ENCODE peak calls at places on chromosomes 4 and X, in seven cellular contexts. F is sigmoid colon, O is GM12892, R is A549, G is suprapubic skin, S is H54, H is erythroblast. Z is an unnamed sample.

GRCh38 chrX:107448625-107449468 is 605 bp upstream of the FRMPD3 start:
- DNase-seq in F (no peak), O (no peak), R (peak), G (no peak), S (no peak), H (no peak), Z (no peak)

GRCh38 chrX:56029691-56030090 is 202.5 kb upstream of the KLF8 start:
- DNase-seq in F (no peak), O (no peak), R (no peak), G (no peak), S (no peak), H (no peak), Z (no peak)

GRCh38 chr4:48939785-48940184 is 33.2 kb upstream of the OCIAD2 start:
- DNase-seq in F (no peak), O (no peak), R (peak), G (no peak), S (no peak), H (no peak), Z (no peak)

GRCh38 chr4:139654516-139654915 is 11.1 kb upstream of the MGST2 start:
- DNase-seq in F (no peak), O (no peak), R (no peak), G (no peak), S (no peak), H (no peak), Z (no peak)

GRCh38 chrX:19882066-19882775 is 5.2 kb downstream of the SH3KBP1 start:
- DNase-seq in F (no peak), O (no peak), R (no peak), G (no peak), S (no peak), H (no peak), Z (no peak)

GRCh38 chrX:117335209-117335608 is 781.4 kb downstream of the KLHL13 start:
- DNase-seq in F (no peak), O (no peak), R (no peak), G (no peak), S (no peak), H (no peak), Z (no peak)

GRCh38 chrX:139759637-139760036 is 51.7 kb upstream of the MCF2 start:
- DNase-seq in F (no peak), O (no peak), R (peak), G (no peak), S (peak), H (peak), Z (no peak)

GRCh38 chr4:36173923-36174322 is 70.4 kb downstream of the ARAP2 start:
- DNase-seq in F (no peak), O (no peak), R (no peak), G (no peak), S (no peak), H (no peak), Z (no peak)

GRCh38 chr4:6152879-6153705 is 47.3 kb downstream of the JAKMIP1 start:
- DNase-seq in F (no peak), O (no peak), R (no peak), G (no peak), S (no peak), H (no peak), Z (no peak)

GRCh38 chrX:150649096-150649870 is 43.9 kb upstream of the MTMR1 start:
- DNase-seq in F (peak), O (no peak), R (peak), G (no peak), S (no peak), H (no peak), Z (no peak)

GRCh38 chr4:4857001-4857808 is 2.3 kb upstream of the MSX1 start:
- DNase-seq in F (peak), O (no peak), R (no peak), G (peak), S (no peak), H (no peak), Z (no peak)

GRCh38 chr4:186904104-186904503 is 180.4 kb upstream of the FAT1 start:
- DNase-seq in F (no peak), O (no peak), R (peak), G (no peak), S (peak), H (no peak), Z (no peak)

GRCh38 chrX:38206036-38206435 is 14.6 kb downstream of the SRPX start:
- DNase-seq in F (no peak), O (no peak), R (no peak), G (no peak), S (no peak), H (no peak), Z (no peak)

GRCh38 chr4:99868126-99868596 is 26.1 kb downstream of the LAMTOR3 start:
- DNase-seq in F (no peak), O (no peak), R (no peak), G (no peak), S (no peak), H (no peak), Z (no peak)

GRCh38 chrX:10554612-10555270 is 65.6 kb downstream of the MID1 start:
- DNase-seq in F (no peak), O (no peak), R (no peak), G (no peak), S (no peak), H (no peak), Z (no peak)

GRCh38 chrX:7996414-7996813 is 69.2 kb upstream of the PNPLA4 start:
- DNase-seq in F (no peak), O (no peak), R (peak), G (no peak), S (no peak), H (peak), Z (no peak)

GRCh38 chrX:110699109-110699508 is 96.5 kb downstream of the CHRDL1 start:
- DNase-seq in F (no peak), O (no peak), R (no peak), G (no peak), S (peak), H (no peak), Z (no peak)

GRCh38 chr4:173793937-173794510 is 264.0 kb upstream of the HAND2 start:
- DNase-seq in F (no peak), O (no peak), R (no peak), G (no peak), S (no peak), H (no peak), Z (no peak)

DNA sequence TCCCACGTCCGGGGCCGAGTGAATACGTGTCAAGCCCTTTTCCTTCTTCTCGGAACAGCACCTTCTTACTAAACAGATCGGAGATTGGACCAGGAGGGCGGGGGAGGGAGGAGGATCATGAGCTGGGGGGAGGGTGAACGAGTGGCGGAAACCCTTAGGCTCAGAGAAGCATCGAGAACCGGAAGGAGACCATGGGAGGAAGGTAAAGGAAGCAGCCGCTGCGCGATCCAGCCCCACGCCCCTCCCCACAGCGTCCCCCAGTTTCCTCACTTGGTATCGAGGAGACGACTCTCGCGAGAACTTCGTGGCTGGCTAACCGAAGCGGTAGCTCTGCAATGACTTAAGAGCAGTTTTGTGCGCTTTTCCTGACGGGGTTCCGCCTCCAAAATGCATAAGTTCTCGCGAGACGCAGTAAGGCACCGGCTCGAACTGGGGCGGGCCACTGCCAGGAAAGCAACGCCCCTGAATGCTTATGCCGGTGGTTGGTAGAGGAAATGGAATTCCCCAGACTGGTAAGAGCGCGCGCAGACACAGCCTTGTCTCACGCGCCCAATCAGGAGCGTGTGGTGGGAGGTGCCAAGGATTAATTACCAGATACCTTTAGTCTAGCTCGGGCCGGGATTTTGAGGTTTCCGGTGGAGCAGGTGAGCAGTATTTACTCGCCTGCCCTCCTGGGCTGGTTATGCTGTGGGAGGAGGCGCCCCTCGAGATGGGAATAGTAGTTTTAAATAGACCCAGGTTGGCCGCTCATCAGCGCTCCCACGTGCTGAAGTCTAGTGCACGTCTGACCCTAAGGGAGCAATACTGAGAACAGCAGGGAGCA is 534 bp upstream of the UBE2D3 start:
- DNase-seq in F (peak), O (peak), R (peak), G (peak), S (peak), H (peak), Z (peak)
- TF ChIP-seq POLR2A in F (peak), O (peak), R (peak), G (peak), S (peak), H (peak), Z (peak)

GRCh38 chrX:154098551-154098950 is 1.0 kb upstream of the MECP2 start:
- DNase-seq in F (no peak), O (no peak), R (no peak), G (no peak), S (no peak), H (no peak), Z (no peak)

GRCh38 chrX:154096140-154097002 is 1.1 kb downstream of the MECP2 start:
- DNase-seq in F (no peak), O (no peak), R (peak), G (no peak), S (no peak), H (peak), Z (no peak)

GRCh38 chrX:154097003-154097596 is 417 bp downstream of the MECP2 start:
- DNase-seq in F (peak), O (peak), R (peak), G (peak), S (peak), H (peak), Z (no peak)

GRCh38 chrX:154094833-154095232 is 2.7 kb downstream of the MECP2 start:
- DNase-seq in F (no peak), O (no peak), R (no peak), G (no peak), S (no peak), H (no peak), Z (no peak)

DNA sequence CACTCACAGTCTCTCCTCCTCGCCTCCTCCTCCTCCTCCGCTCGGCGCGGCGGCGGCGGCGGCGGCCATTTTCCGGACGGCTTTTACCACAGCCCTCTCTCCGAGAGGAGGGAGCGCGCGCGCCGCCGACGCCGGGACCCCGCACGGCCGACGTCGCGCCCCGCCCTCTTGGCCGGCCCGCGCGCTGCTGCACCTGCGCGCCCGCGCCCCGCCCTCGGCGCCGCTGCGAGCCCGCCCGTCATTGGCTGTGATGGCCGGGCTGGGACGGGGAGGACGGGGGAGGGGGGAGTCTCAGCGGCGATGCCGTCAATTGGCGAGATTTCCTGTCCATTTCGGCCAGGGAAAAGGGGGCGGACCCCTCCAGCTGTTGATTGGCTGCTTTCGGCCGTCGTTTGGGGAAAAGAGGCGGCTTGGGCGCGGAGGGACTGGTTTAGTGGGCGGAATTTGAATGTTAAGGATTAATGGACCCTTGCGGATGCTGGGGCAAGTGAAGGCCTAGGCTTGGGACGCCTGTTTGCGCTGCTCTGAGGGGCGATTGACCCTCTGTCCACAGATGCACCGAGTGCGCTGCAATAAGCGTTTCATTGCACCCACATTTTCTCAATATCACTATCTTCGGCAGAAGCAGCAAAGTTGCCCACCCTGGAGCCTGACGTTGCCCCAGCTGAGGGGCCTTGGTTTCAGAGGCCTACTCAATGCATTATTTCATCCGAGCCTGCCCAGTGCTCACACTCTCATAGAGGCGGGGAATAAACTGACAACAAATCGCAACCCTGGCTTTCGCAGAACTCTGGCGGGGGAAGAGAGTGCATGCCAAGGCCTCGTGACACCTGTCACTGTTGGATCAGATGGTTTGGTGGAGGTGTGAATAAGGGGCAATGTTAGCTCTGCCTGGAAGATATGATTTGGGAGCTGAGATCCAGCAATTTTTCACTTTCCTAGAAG is at the start of gene MECP2:
- DNase-seq in F (peak), O (peak), R (peak), G (peak), S (peak), H (peak), Z (peak)
- TF ChIP-seq POLR2A in F (no peak), O (no peak), R (peak), G (peak), S (peak), H (no peak), Z (no peak)

DNA sequence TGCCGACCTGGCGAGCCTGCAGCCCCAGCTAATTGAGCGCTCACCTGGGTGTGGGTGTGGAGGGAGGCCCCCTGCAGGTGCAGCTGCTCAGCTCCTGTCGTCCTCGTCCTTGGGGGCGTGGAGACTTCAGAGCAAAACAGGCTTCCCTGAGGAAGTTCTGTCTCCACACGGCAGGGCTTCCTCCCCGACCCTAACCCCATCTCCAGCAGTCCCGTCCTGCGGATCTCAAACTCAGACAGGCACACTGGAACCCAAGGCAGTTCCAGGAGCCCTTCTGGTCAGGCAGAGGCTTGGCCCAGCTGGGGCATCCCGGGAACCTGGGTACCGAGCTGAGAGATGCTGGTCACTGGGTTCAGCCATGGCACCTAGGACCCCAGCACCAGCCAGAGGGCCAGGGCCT is 24.4 kb downstream of the TACC3 start:
- DNase-seq in F (no peak), O (no peak), R (no peak), G (no peak), S (no peak), H (no peak), Z (no peak)
- TF ChIP-seq POLR2A in F (no peak), O (no peak), R (no peak), G (no peak), S (no peak), H (no peak), Z (no peak)

GRCh38 chr4:185534850-185535761 is at the start of gene PDLIM3:
- DNase-seq in F (peak), O (peak), R (no peak), G (no peak), S (peak), H (no peak), Z (peak)

GRCh38 chr4:185534534-185534849 is 815 bp downstream of the PDLIM3 start:
- DNase-seq in F (no peak), O (no peak), R (no peak), G (no peak), S (no peak), H (no peak), Z (no peak)

GRCh38 chr4:185538806-185539205 is 3.5 kb upstream of the PDLIM3 start:
- DNase-seq in F (no peak), O (no peak), R (no peak), G (no peak), S (no peak), H (no peak), Z (no peak)

GRCh38 chr4:185532795-185533324 is 2.4 kb downstream of the PDLIM3 start:
- DNase-seq in F (no peak), O (no peak), R (no peak), G (no peak), S (no peak), H (no peak), Z (no peak)

DNA sequence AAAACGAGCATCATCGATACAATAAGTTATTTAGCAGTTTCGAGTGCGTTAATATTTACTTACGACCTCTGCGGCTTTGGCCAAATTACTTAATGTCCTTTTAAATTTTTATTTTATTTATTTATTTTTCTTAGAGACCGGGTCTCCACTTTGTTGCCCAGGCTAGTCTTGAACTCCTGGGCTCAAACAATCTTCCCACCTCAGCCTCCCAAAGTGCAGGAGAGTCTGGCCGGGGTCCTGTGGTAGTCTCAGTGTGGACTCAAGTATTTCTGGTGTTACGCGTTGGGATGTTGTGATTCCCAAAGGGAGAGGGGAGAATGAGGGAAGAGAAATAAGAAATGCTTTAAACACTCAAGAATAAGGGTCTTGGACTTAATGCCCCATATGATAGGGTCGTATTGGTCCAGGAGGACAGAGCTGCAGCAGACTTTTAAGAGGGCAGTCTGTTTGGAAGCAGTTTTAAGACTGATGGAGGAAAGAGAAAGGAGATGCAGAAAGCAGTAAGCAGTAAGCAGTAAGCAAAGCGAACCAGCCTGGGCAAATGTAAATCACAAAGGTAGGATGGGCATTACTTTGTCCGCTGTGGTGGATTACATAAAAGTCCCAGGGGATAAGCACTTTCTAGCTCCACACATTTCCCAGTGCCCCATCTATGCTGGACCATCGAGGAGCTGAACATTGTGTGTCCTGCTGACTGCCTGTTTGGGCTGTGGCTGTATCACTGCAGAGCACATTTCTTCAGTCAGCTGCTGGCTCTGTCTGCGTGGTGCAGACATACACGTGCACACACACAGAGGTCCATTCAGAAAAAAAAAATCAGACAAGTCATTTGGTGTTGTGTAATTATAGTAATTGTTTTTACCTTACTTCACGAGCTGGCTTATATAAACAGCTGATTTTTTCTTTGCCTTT is 767 bp upstream of the PDLIM3 start:
- DNase-seq in F (peak), O (no peak), R (no peak), G (no peak), S (no peak), H (no peak), Z (no peak)
- TF ChIP-seq POLR2A in F (no peak), O (no peak), R (no peak), G (no peak), S (no peak), H (no peak), Z (no peak)

DNA sequence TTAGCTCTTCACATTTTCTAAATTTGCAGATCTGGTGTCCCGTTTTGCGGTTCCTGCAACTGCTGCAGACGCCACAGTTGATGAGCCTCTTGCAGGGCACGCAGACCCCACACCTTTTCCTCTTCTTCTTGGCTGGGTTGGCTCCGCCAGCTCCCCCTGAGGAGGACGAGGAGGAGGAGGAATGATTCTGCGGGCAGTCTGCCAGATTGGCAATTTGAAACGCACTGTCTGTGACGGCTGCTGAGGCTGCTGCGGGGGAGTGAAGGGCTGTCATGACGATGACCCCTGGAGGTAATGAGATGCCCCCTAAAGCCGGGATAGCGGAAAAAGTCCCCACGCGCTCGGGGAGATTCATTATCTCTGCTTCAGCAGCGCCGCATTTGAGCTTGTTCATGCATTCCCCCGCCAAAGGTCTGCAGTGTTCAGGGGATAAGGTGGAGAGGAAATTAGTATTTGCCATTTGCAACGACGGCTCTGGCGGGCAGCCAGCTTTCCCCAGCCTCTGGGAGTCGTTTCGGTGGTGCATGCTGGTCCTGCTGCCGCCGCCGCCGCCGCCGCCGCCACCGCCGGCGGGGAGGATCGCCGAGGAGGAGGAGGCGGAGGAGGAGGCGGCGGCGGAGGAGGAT is 3.8 kb downstream of the CXXC4 start:
- DNase-seq in F (peak), O (no peak), R (peak), G (no peak), S (peak), H (peak), Z (no peak)
- TF ChIP-seq POLR2A in F (no peak), O (peak), R (no peak), G (no peak), S (no peak), H (no peak), Z (no peak)

Z was measured in HCT116.